ENCODE peak calls at places on chromosomes 13 and 19, in eight cellular contexts. Q, O, S, Y, B, M, V and K are unnamed samples.

GRCh38 chr13:113493315-113493951 is 2.9 kb upstream of the DCUN1D2 start:
- DNase-seq in B (no peak), V (no peak), M (no peak), Q (no peak), Y (peak), O (peak), S (peak), K (no peak)

GRCh38 chr13:105139380-105140285 is 1395.8 kb downstream of the EFNB2 start:
- DNase-seq in Y (peak), M (peak), V (peak), Q (peak), O (peak), S (peak), B (peak), K (peak)

GRCh38 chr13:89465366-89465765 is 1794.2 kb downstream of the SLITRK5 start:
- DNase-seq in Y (no peak), O (no peak), M (no peak), Q (no peak), V (no peak), S (no peak), B (no peak), K (no peak)

GRCh38 chr13:91313103-91313502 is 34.4 kb upstream of the MIR17HG start:
- DNase-seq in S (peak), M (no peak), V (no peak), O (peak), Y (peak), B (no peak), Q (no peak), K (no peak)

GRCh38 chr13:112510987-112511715 is 76.8 kb downstream of the TUBGCP3 start:
- DNase-seq in Y (no peak), V (no peak), O (no peak), Q (no peak), M (no peak), B (no peak), S (no peak), K (no peak)

GRCh38 chr13:114339779-114340534 is 25.7 kb downstream of the CHAMP1 start:
- DNase-seq in M (peak), S (peak), Q (peak), Y (peak), B (no peak), V (no peak), O (peak), K (peak)

GRCh38 chr13:102183509-102184182 is 218.2 kb downstream of the FGF14 start:
- DNase-seq in O (no peak), M (no peak), B (no peak), Y (no peak), V (no peak), S (no peak), Q (no peak), K (no peak)

GRCh38 chr19:12293771-12294307 is 844 bp downstream of the ZNF44 start:
- DNase-seq in Q (peak), B (peak), M (peak), V (peak), O (peak), S (peak), Y (peak), K (peak)